ENCODE peak calls at places on chromosomes 12 and 14, in nine cellular contexts. U is heart right ventricle, W is K562, X is tibial artery, O is colonic mucosa, P is IMR-90, S is cardiac muscle cell, Q is mammary epithelial cell, Z is adrenal gland. G is an unnamed sample. For H3K4me1, the result is how much of the 10 kb centered on the place peaks cover.

GRCh38 chr12:103144278-103144677 is 186.8 kb downstream of the ASCL1 start:
- DNase-seq in U (no peak), W (no peak), X (no peak), O (no peak), P (no peak), S (no peak), Q (no peak), Z (no peak), G (no peak)

GRCh38 chr12:58728397-58728796 is 191.9 kb downstream of the LRIG3 start:
- DNase-seq in U (no peak), W (no peak), X (no peak), O (no peak), P (peak), S (no peak), Q (peak), Z (no peak), G (no peak)

GRCh38 chr14:36315159-36315853 is 5.1 kb downstream of the MBIP start:
- DNase-seq in U (no peak), W (no peak), X (no peak), O (no peak), P (no peak), S (no peak), Q (peak), Z (no peak), G (no peak)

GRCh38 chr14:73526036-73526984 is 10.6 kb upstream of the ACOT1 start:
- DNase-seq in U (peak), W (peak), X (no peak), O (no peak), P (peak), S (no peak), Q (peak), Z (peak), G (no peak)

GRCh38 chr12:2615665-2616387 is 178.9 kb upstream of the FKBP4 start:
- DNase-seq in U (peak), W (no peak), X (no peak), O (no peak), P (peak), S (peak), Q (no peak), Z (peak), G (no peak)

GRCh38 chr14:94132285-94132887 is 3.0 kb upstream of the IFI27L2 start:
- DNase-seq in U (peak), W (peak), X (no peak), O (peak), P (peak), S (peak), Q (peak), Z (peak), G (peak)

GRCh38 chr12:82765971-82766705 is 79.4 kb downstream of the TMTC2 start:
- DNase-seq in U (no peak), W (no peak), X (no peak), O (no peak), P (no peak), S (peak), Q (no peak), Z (no peak), G (no peak)

GRCh38 chr12:24864796-24865125 is 84.1 kb downstream of the BCAT1 start:
- DNase-seq in U (no peak), W (no peak), X (no peak), O (no peak), P (peak), S (no peak), Q (peak), Z (no peak), G (no peak)

GRCh38 chr12:59999291-59999690 is 403.5 kb downstream of the SLC16A7 start:
- DNase-seq in U (no peak), W (no peak), X (no peak), O (no peak), P (no peak), S (no peak), Q (no peak), Z (no peak), G (no peak)

GRCh38 chr12:63068857-63069442 is 82.1 kb downstream of the AVPR1A start:
- DNase-seq in U (peak), W (peak), X (no peak), O (no peak), P (peak), S (peak), Q (peak), Z (no peak), G (no peak)

GRCh38 chr12:54571166-54571856 is 17.1 kb downstream of the PPP1R1A start:
- DNase-seq in U (no peak), W (no peak), X (peak), O (no peak), P (no peak), S (peak), Q (no peak), Z (no peak), G (no peak)

GRCh38 chr14:52348796-52349195 is 34.7 kb downstream of the PTGER2 start:
- DNase-seq in U (no peak), W (no peak), X (no peak), O (no peak), P (peak), S (peak), Q (no peak), Z (no peak), G (no peak)

GRCh38 chr12:19643635-19644034 is 204.3 kb downstream of the AEBP2 start:
- DNase-seq in U (no peak), W (no peak), X (no peak), O (no peak), P (peak), S (peak), Q (peak), Z (no peak), G (no peak)

GRCh38 chr14:85317491-85318021 is 212.4 kb upstream of the FLRT2 start:
- DNase-seq in U (no peak), W (no peak), X (no peak), O (no peak), P (peak), S (no peak), Q (peak), Z (no peak), G (no peak)

GRCh38 chr14:67943947-67944346 is 124.4 kb downstream of the RAD51B start:
- DNase-seq in U (peak), W (peak), X (peak), O (peak), P (peak), S (peak), Q (peak), Z (peak), G (peak)

GRCh38 chr12:108833355-108833733 is 24.0 kb downstream of the SSH1 start:
- DNase-seq in U (peak), W (no peak), X (no peak), O (no peak), P (peak), S (peak), Q (peak), Z (no peak), G (no peak)

GRCh38 chr12:117009759-117010158 is 89.5 kb downstream of the TESC start:
- DNase-seq in U (no peak), W (no peak), X (no peak), O (no peak), P (no peak), S (no peak), Q (no peak), Z (no peak), G (no peak)

GRCh38 chr12:76491292-76491691 is 68.3 kb downstream of the OSBPL8 start:
- DNase-seq in U (no peak), W (no peak), X (no peak), O (no peak), P (no peak), S (no peak), Q (no peak), Z (no peak), G (no peak)

GRCh38 chr12:57418255-57418654 is 12.6 kb downstream of the R3HDM2 start:
- DNase-seq in U (no peak), W (no peak), X (no peak), O (no peak), P (no peak), S (peak), Q (no peak), Z (peak), G (no peak)

GRCh38 chr14:69536976-69537375 is 37.7 kb downstream of the CCDC177 start:
- DNase-seq in U (no peak), W (no peak), X (no peak), O (no peak), P (no peak), S (no peak), Q (no peak), Z (no peak), G (no peak)

GRCh38 chr14:63045612-63046320 is 508 bp upstream of the KCNH5 start:
- DNase-seq in U (no peak), W (no peak), X (no peak), O (no peak), P (peak), S (peak), Q (peak), Z (no peak), G (no peak)

DNA sequence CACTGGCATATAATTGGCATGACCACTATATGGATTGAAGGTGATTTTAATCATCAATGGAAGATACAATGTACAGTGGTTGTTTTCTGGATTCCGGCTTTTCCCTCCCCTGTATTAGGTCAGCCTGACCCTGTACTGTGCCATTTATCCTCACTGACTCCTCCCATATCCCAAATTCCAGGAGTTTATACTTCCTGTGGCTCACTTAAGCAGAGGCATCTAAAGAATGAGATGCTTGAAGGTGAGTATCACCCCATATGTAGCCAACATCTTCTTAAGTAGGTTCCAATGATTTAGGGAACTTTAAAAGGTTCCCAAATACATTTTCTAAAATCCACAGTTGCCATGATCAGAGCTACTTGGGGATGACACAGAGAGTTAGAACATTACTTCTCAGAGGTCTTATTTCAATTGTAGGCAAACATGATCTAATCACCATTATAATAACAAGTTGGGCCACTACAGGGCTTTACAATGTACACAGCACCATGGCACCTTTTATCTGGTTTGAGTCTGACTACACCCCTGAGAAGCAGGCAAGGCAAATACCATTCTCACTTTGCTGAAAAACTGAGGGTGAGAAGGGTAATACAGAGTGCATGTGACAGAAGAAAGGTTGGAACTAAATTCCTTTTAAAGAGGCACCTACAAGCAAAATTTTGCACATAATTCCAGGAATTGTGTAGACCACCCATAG is 212.3 kb upstream of the GARIN6 start:
- DNase-seq in U (no peak), W (no peak), X (no peak), O (no peak), P (no peak), S (no peak), Q (no peak), Z (no peak), G (no peak)
- H3K4me3 ChIP-seq in U (no peak), W (no peak), X (no peak), O (no peak), P (no peak), S (no peak), Q (no peak), Z (no peak), G (no peak)

GRCh38 chr12:75491169-75491568 is 10.6 kb downstream of the GLIPR1 start:
- DNase-seq in U (no peak), W (no peak), X (no peak), O (no peak), P (no peak), S (no peak), Q (no peak), Z (no peak), G (no peak)

GRCh38 chr12:75488553-75488952 is 8.0 kb downstream of the GLIPR1 start:
- DNase-seq in U (no peak), W (peak), X (no peak), O (peak), P (peak), S (peak), Q (peak), Z (peak), G (peak)

GRCh38 chr12:75489187-75489586 is 8.6 kb downstream of the GLIPR1 start:
- DNase-seq in U (no peak), W (no peak), X (no peak), O (no peak), P (no peak), S (no peak), Q (no peak), Z (no peak), G (no peak)

GRCh38 chr12:75487310-75487709 is 6.8 kb downstream of the GLIPR1 start:
- DNase-seq in U (no peak), W (no peak), X (no peak), O (no peak), P (no peak), S (no peak), Q (no peak), Z (no peak), G (no peak)

GRCh38 chr12:75489613-75490210 is 9.2 kb downstream of the GLIPR1 start:
- DNase-seq in U (no peak), W (no peak), X (no peak), O (no peak), P (peak), S (peak), Q (peak), Z (no peak), G (no peak)
- H3K4me1 ChIP-seq in U (under half), W (under half), X (half or more), O (under half), P (under half), S (under half), Q (under half), Z (under half), G (under half)

GRCh38 chr12:30925607-30926242 is 823 bp upstream of the TSPAN11 start:
- DNase-seq in U (no peak), W (no peak), X (no peak), O (no peak), P (no peak), S (no peak), Q (no peak), Z (no peak), G (no peak)
- H3K4me3 ChIP-seq in U (peak), W (no peak), X (peak), O (peak), P (peak), S (peak), Q (no peak), Z (no peak), G (no peak)

GRCh38 chr12:26106347-26106746 is 18.5 kb downstream of the BHLHE41 start:
- DNase-seq in U (no peak), W (no peak), X (no peak), O (no peak), P (no peak), S (no peak), Q (no peak), Z (no peak), G (no peak)
- H3K4me1 ChIP-seq in U (under half), W (under half), X (under half), O (under half), P (under half), S (under half), Q (under half), Z (under half), G (under half)

DNA sequence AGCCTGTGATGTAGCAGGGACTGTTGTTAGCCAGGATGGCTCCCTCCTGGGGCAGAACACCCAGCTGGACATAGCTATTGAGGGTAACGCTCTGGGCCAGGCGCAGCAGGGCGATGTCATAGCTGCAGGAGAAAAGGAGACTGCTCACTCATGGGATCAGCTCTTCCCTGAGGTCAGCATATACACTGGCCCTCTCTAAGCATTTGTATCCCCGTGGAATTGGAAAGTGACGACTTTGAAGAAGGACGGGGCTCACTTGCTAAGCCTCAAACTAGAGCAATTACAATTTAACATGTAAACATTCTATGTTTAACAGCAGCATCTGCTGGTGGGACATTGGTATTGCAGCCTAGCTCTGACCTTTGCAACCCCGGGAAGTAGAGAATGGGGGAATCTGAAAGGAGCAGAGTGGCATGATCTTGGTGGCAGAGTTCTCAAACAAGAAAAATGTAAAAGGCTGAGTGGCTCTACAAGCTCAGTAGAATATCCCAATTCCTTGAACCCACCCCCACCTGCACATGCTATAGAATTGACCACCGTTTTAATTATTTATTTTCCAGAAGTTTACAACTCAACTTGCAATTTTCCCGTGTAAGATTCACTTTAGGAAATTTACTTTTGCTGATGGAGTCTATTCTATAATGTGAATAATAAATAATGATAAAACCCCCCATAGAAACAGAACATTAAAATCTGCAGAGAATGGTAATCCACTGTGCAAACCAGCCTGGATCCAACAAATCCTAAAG is 5.0 kb downstream of the CELA1 start:
- DNase-seq in U (peak), W (peak), X (peak), O (peak), P (peak), S (peak), Q (peak), Z (peak), G (peak)
- H3K4me3 ChIP-seq in U (no peak), W (no peak), X (no peak), O (peak), P (no peak), S (no peak), Q (no peak), Z (no peak), G (no peak)

GRCh38 chr12:64670856-64671639 is 60.8 kb downstream of the RASSF3 start:
- DNase-seq in U (no peak), W (no peak), X (no peak), O (peak), P (peak), S (peak), Q (peak), Z (peak), G (no peak)
- H3K4me1 ChIP-seq in U (half or more), W (under half), X (half or more), O (under half), P (under half), S (half or more), Q (under half), Z (half or more), G (half or more)

DNA sequence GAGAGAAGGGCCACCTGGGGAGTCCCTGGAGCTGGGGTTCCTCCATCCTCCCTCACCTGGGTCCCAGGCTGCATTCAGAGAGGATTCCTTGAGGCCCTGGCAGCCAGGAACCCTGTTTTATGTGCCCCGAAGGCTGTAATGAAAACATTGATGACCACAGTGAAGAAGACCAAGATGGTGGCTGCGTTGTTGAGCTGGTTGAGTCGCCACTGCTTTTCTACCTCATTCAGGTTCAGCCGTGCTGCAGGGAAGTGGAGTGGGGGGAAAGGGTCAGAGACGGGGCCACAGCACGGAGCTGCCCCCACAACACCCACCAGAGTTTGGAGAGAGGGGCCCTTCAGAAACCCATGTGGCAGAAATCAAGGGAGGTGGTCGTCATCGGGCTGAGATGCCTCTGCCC is 98.1 kb downstream of the NINJ2 start:
- DNase-seq in U (no peak), W (no peak), X (no peak), O (no peak), P (no peak), S (no peak), Q (no peak), Z (no peak), G (no peak)
- H3K4me3 ChIP-seq in U (no peak), W (no peak), X (no peak), O (no peak), P (no peak), S (no peak), Q (no peak), Z (no peak), G (peak)

GRCh38 chr12:52247622-52248540 is 14.8 kb downstream of the KRT7 start:
- DNase-seq in U (no peak), W (no peak), X (peak), O (no peak), P (no peak), S (no peak), Q (no peak), Z (no peak), G (no peak)
- H3K4me1 ChIP-seq in U (under half), W (under half), X (half or more), O (under half), P (under half), S (under half), Q (under half), Z (under half), G (under half)

DNA sequence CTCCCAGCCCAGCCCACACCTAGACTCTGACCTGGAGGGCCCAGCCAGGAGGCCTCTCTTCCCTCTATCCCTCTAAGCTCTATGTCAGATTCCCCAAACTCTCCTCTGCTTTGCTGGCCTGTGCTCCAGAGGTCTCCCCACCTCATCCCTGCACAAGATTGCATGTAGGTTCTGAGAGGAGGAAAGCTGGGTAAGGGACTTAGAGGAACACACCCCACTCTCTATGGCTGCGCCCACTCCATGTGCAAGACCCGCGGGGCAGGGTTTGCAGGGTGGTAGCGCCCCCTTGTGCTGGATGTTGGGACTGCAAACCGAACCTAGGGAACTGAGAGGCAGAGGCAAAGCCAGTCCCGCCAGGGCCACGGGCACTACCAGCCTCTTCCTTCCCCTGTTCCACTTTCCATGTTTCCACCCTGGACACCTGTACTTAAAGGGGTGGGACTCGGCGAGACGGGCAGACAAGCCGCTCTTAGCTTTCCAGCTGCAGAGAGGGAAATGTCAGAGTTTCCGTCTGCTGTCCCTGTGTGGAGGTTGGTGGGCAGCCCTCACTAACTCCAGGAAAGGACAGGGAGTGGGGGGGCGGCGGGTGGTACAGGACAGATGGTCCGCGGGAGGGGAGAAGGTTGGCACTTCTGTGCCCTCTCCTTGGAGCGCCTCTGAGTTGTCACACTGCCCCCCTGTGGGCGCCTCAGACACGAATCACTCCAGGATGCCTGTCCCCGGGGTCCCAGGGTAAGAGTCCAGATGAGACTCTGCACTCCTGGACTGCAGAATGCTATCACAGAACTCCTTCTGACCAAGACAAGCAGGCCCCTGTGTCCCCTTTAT is 16.8 kb downstream of the MMP14 start:
- DNase-seq in U (peak), W (peak), X (peak), O (peak), P (peak), S (peak), Q (peak), Z (peak), G (peak)
- H3K4me3 ChIP-seq in U (peak), W (peak), X (peak), O (peak), P (peak), S (peak), Q (peak), Z (no peak), G (peak)

G was measured in CD8-positive, alpha-beta memory T cell.